ENCODE peak calls at places on chromosomes 4 and X, in nine cellular contexts. X is HTR-8/SVneo; T is NCI-H1092; P is effector memory CD8-positive, alpha-beta T cell; Z is activated gamma-delta T cell treated with Interleukin-2 at 50 U/mL for 16 hours; D is Calu3; W is activated CD4-positive, alpha-beta T cell treated with anti-CD3 and anti-CD28 coated beads, Interleukin-2, amount 50 U/mL, for 48 hours; K is EL; E is stimulated activated CD8-positive, alpha-beta memory T cell treated with anti-CD3 and anti-CD28 coated beads, Interleukin-15, amount 100 ng/mL, for 24 hours. R is an unnamed sample.

GRCh38 chr4:153467154-153467896 is 1.2 kb downstream of the TMEM131L start:
- DNase-seq in K (peak), E (no peak), T (peak), X (peak), P (no peak), W (peak), D (peak), Z (no peak), R (peak)

GRCh38 chrX:135112096-135112729 is 8.1 kb downstream of the ETDB start:
- DNase-seq in Z (peak), P (peak), W (peak), T (no peak), X (no peak), K (peak), E (no peak), D (peak), R (peak)

GRCh38 chr4:126593626-126594025 is 1039.1 kb upstream of the INTU start:
- DNase-seq in X (no peak), K (no peak), W (no peak), E (no peak), P (no peak), D (no peak), T (no peak), Z (no peak), R (no peak)

GRCh38 chrX:28549839-28550238 is 37.4 kb upstream of the IL1RAPL1 start:
- DNase-seq in K (no peak), P (no peak), D (no peak), Z (no peak), E (no peak), T (no peak), X (no peak), W (no peak), R (no peak)

GRCh38 chr4:118740869-118741268 is 55.7 kb downstream of the METTL14 start:
- DNase-seq in K (no peak), Z (no peak), D (no peak), P (no peak), W (no peak), T (no peak), X (peak), E (no peak), R (no peak)

GRCh38 chr4:114012749-114013148 is 33.3 kb upstream of the ARSJ start:
- DNase-seq in W (no peak), K (no peak), T (no peak), Z (no peak), P (no peak), E (no peak), X (no peak), D (peak), R (no peak)

GRCh38 chr4:121053601-121054143 is 18.7 kb downstream of the NDNF start:
- DNase-seq in W (no peak), E (no peak), Z (no peak), K (peak), D (no peak), X (no peak), P (no peak), T (no peak), R (no peak)

GRCh38 chrX:38060331-38060878 is 54.1 kb downstream of the SYTL5 start:
- DNase-seq in Z (no peak), D (no peak), T (no peak), X (no peak), E (no peak), P (no peak), K (no peak), W (no peak), R (no peak)

GRCh38 chrX:23908219-23909003 is 605 bp downstream of the CXorf58 start:
- DNase-seq in D (no peak), E (no peak), P (peak), W (no peak), T (no peak), K (no peak), Z (peak), X (no peak), R (peak)

GRCh38 chrX:15242899-15243555 is 26.9 kb downstream of the ASB9 start:
- DNase-seq in E (no peak), T (peak), W (peak), D (peak), P (peak), K (peak), Z (peak), X (peak), R (peak)

GRCh38 chr4:32689520-32689919 is 1969.4 kb downstream of the PCDH7 start:
- DNase-seq in P (no peak), D (no peak), W (no peak), K (no peak), E (no peak), Z (no peak), X (no peak), T (no peak), R (no peak)